ENCODE peak calls at places on chromosomes 7 and 10, in eight cellular contexts. W is stimulated activated CD4-positive, alpha-beta T cell treated with anti-CD3 and anti-CD28 coated beads, Interleukin-4, amount 100 ng/mL, for 48 hours; L is sigmoid colon; P is Right ventricle myocardium superior; B is activated naive CD4-positive, alpha-beta T cell treated with Interleukin-2 at 50 U/mL for 16 hours; R is T-cell; E is suprapubic skin; J is NCI-H1105. U is an unnamed sample.

GRCh38 chr7:157690833-157691382 is 354.1 kb downstream of the DNAJB6 start:
- DNase-seq in W (no peak), P (peak), L (peak), B (no peak), J (peak), R (no peak), E (peak), U (peak)

GRCh38 chr10:128642502-128642901 is 516.3 kb upstream of the MKI67 start:
- DNase-seq in J (no peak), L (no peak), W (no peak), P (no peak), R (no peak), E (no peak), B (no peak), U (no peak)

GRCh38 chr7:38070718-38071117 is 107.3 kb upstream of the STARD3NL start:
- DNase-seq in R (no peak), P (no peak), J (peak), L (no peak), E (no peak), W (no peak), B (no peak), U (no peak)

GRCh38 chr10:132396495-132397035 is 435 bp upstream of the PWWP2B start:
- DNase-seq in E (no peak), J (no peak), B (peak), L (peak), P (peak), W (no peak), R (peak), U (peak)

GRCh38 chr7:70791341-70791740 is 340.6 kb upstream of the GALNT17 start:
- DNase-seq in R (no peak), B (no peak), P (no peak), L (no peak), W (no peak), J (no peak), E (no peak), U (no peak)

GRCh38 chr7:110889363-110889762 is 201.6 kb upstream of the LRRN3 start:
- DNase-seq in E (no peak), P (peak), W (no peak), L (no peak), J (no peak), B (no peak), R (no peak), U (no peak)

GRCh38 chr7:86932038-86932512 is 127.4 kb downstream of the ELAPOR2 start:
- DNase-seq in L (no peak), J (no peak), B (peak), P (no peak), R (no peak), E (no peak), W (no peak), U (peak)

GRCh38 chr7:13850185-13850752 is 139.2 kb downstream of the ETV1 start:
- DNase-seq in B (peak), R (peak), W (peak), L (no peak), P (no peak), E (no peak), J (peak), U (peak)

GRCh38 chr10:132065491-132066105 is at the start of gene JAKMIP3:
- DNase-seq in L (peak), R (no peak), J (no peak), B (no peak), E (peak), P (peak), W (no peak), U (peak)

GRCh38 chr7:100132697-100133137 is 6.0 kb downstream of the MBLAC1 start:
- DNase-seq in B (peak), E (no peak), P (peak), W (peak), J (no peak), R (peak), L (no peak), U (peak)

GRCh38 chr10:97025613-97026242 is 160.0 kb downstream of the SLIT1 start:
- DNase-seq in W (peak), P (no peak), E (no peak), R (peak), L (peak), J (no peak), B (peak), U (peak)

GRCh38 chr7:151248191-151249033 is at the start of gene SMARCD3:
- DNase-seq in P (peak), L (peak), B (peak), J (peak), R (peak), W (no peak), E (peak), U (peak)

GRCh38 chr10:133453516-133454203 is at the start of gene SCART1:
- DNase-seq in W (no peak), L (no peak), B (peak), P (no peak), J (no peak), R (no peak), E (no peak), U (no peak)

GRCh38 chr7:88455696-88456095 is 149.0 kb upstream of the STEAP4 start:
- DNase-seq in L (no peak), P (no peak), R (no peak), W (no peak), J (no peak), E (no peak), B (no peak), U (peak)

GRCh38 chr7:131285558-131285957 is 42.1 kb upstream of the MKLN1 start:
- DNase-seq in J (no peak), W (no peak), B (no peak), E (no peak), L (no peak), P (peak), R (no peak), U (no peak)

GRCh38 chr10:34498821-34499220 is 316.3 kb downstream of the PARD3 start:
- DNase-seq in B (no peak), W (no peak), P (no peak), R (no peak), L (no peak), E (no peak), J (no peak), U (no peak)

GRCh38 chr7:117020605-117021002 is 67.3 kb downstream of the ST7 start:
- DNase-seq in L (no peak), E (no peak), B (no peak), W (no peak), P (no peak), J (no peak), R (no peak), U (no peak)

U was measured in epithelial cell of esophagus.